ENCODE peak calls at places on chromosomes 12 and 14, in four cellular contexts. D is AG08396, K is NCI-H774, P is stomach. B is an unnamed sample.

GRCh38 chr14:93049295-93049694 is 66.4 kb downstream of the ITPK1 start:
- DNase-seq in D (no peak), K (no peak), P (no peak), B (no peak)

GRCh38 chr14:37708481-37708880 is 113.1 kb downstream of the TTC6 start:
- DNase-seq in D (no peak), K (no peak), P (no peak), B (no peak)

GRCh38 chr12:22064968-22065367 is 18.9 kb downstream of the CMAS start:
- DNase-seq in D (no peak), K (no peak), P (no peak), B (no peak)

GRCh38 chr14:69054030-69054429 is 74.9 kb upstream of the ACTN1 start:
- DNase-seq in D (no peak), K (no peak), P (no peak), B (no peak)

GRCh38 chr12:64088431-64089349 is 133.4 kb downstream of the KICS2 start:
- DNase-seq in D (peak; percentile 76), K (peak; percentile 40), P (peak; percentile 75), B (peak; percentile 86)

GRCh38 chr12:92930421-92930820 is 1.3 kb upstream of the EEA1 start:
- DNase-seq in D (no peak), K (no peak), P (no peak), B (no peak)

GRCh38 chr14:95359974-95360826 is 40.5 kb upstream of the CLMN start:
- DNase-seq in D (no peak), K (no peak), P (peak; percentile 38), B (no peak)

GRCh38 chr14:104977008-104977680 is 1.0 kb downstream of the AHNAK2 start:
- DNase-seq in D (no peak), K (no peak), P (no peak), B (no peak)

GRCh38 chr12:79331870-79332269 is 358.9 kb downstream of the PAWR start:
- DNase-seq in D (no peak), K (no peak), P (no peak), B (no peak)

GRCh38 chr12:3747976-3748619 is 4.8 kb downstream of the CRACR2A start:
- DNase-seq in D (no peak), K (no peak), P (no peak), B (no peak)

GRCh38 chr12:88579941-88580871 is at the start of gene KITLG:
- DNase-seq in D (peak; percentile 91), K (peak; percentile 95), P (peak; percentile 90), B (peak; percentile 68)

GRCh38 chr14:74955229-74955999 is at the start of gene PGF:
- DNase-seq in D (peak; percentile 86), K (no peak), P (peak; percentile 74), B (no peak)

GRCh38 chr14:97977711-97978261 is 1180.6 kb downstream of the VRK1 start:
- DNase-seq in D (no peak), K (peak; percentile 87), P (peak; percentile 59), B (peak; percentile 55)

GRCh38 chr12:42508913-42509312 is 80.6 kb downstream of the PRICKLE1 start:
- DNase-seq in D (no peak), K (no peak), P (no peak), B (no peak)

GRCh38 chr14:64688801-64689200 is 15.4 kb upstream of the PLEKHG3 start:
- DNase-seq in D (no peak), K (no peak), P (no peak), B (no peak)

GRCh38 chr12:68042212-68042699 is 53.0 kb downstream of the IFNG-AS1 start:
- DNase-seq in D (no peak), K (no peak), P (no peak), B (no peak)

GRCh38 chr12:52524898-52525591 is 4.9 kb upstream of the KRT5 start:
- DNase-seq in D (no peak), K (no peak), P (no peak), B (peak; percentile 19)

GRCh38 chr14:90544971-90545370 is 148.1 kb downstream of the CALM1 start:
- DNase-seq in D (no peak), K (no peak), P (no peak), B (no peak)

GRCh38 chr12:77995436-77996167 is 164.9 kb downstream of the NAV3 start:
- DNase-seq in D (peak; percentile 46), K (no peak), P (no peak), B (no peak)

GRCh38 chr14:90730367-90730766 is 85.9 kb downstream of the TTC7B start:
- DNase-seq in D (no peak), K (no peak), P (no peak), B (no peak)

GRCh38 chr14:51139221-51139681 is 44.3 kb upstream of the TRIM9 start:
- DNase-seq in D (no peak), K (no peak), P (no peak), B (no peak)

GRCh38 chr12:102095677-102096263 is 24.1 kb downstream of the NUP37 start:
- DNase-seq in D (peak; percentile 13), K (peak; percentile 51), P (no peak), B (peak; percentile 5)

GRCh38 chr12:104303538-104304151 is at the start of gene EID3:
- DNase-seq in D (peak; percentile 86), K (no peak), P (peak; percentile 91), B (no peak)

GRCh38 chr12:117882181-117882580 is 86.6 kb downstream of the KSR2 start:
- DNase-seq in D (no peak), K (no peak), P (no peak), B (no peak)

B was measured in SJSA1.